ENCODE peak calls at places on chromosomes 13 and 19, in ten cellular contexts. One of them, this sample, is unnamed.
A peak's percentile ranks its signal among the peaks of the same experiment; 100 is the strongest.

GRCh38 chr13:96662036-96662435 is 332.2 kb downstream of the OXGR1 start:
- DNase-seq in osteoblast: no peak
- DNase-seq in fibroblast of lung: no peak
- DNase-seq in IMR-90: no peak
- DNase-seq in AG04450: no peak
- DNase-seq in cardiac fibroblast: peak; percentile 74
- DNase-seq in foreskin fibroblast: no peak
- DNase-seq in ascending aorta: no peak
- DNase-seq in heart right ventricle: no peak
- DNase-seq in hepatocyte: no peak
- DNase-seq in this sample: no peak

GRCh38 chr19:46975918-46976782 is 43.5 kb upstream of the NPAS1 start:
- DNase-seq in ascending aorta: peak; percentile 90
- DNase-seq in hepatocyte: peak; percentile 76
- DNase-seq in foreskin fibroblast: peak; percentile 98
- DNase-seq in osteoblast: peak; percentile 96
- DNase-seq in cardiac fibroblast: peak; percentile 96
- DNase-seq in IMR-90: peak; percentile 93
- DNase-seq in AG04450: peak; percentile 73
- DNase-seq in fibroblast of lung: peak; percentile 100
- DNase-seq in heart right ventricle: peak; percentile 90
- DNase-seq in this sample: peak; percentile 93

GRCh38 chr13:24747248-24748151 is 16.5 kb upstream of the RNF17 start:
- DNase-seq in foreskin fibroblast: no peak
- DNase-seq in AG04450: no peak
- DNase-seq in IMR-90: no peak
- DNase-seq in ascending aorta: no peak
- DNase-seq in osteoblast: no peak
- DNase-seq in heart right ventricle: no peak
- DNase-seq in cardiac fibroblast: peak; percentile 23
- DNase-seq in hepatocyte: peak; percentile 40
- DNase-seq in fibroblast of lung: peak; percentile 15
- DNase-seq in this sample: peak; percentile 16

GRCh38 chr19:42269518-42270345 is 680 bp downstream of the CIC start:
- DNase-seq in AG04450: no peak
- DNase-seq in cardiac fibroblast: peak; percentile 20
- DNase-seq in IMR-90: no peak
- DNase-seq in fibroblast of lung: no peak
- DNase-seq in ascending aorta: no peak
- DNase-seq in foreskin fibroblast: no peak
- DNase-seq in heart right ventricle: no peak
- DNase-seq in osteoblast: no peak
- DNase-seq in hepatocyte: no peak
- DNase-seq in this sample: no peak

GRCh38 chr19:22332924-22333323 is 46.7 kb downstream of the ZNF729 start:
- DNase-seq in osteoblast: no peak
- DNase-seq in ascending aorta: no peak
- DNase-seq in fibroblast of lung: peak; percentile 9
- DNase-seq in hepatocyte: no peak
- DNase-seq in heart right ventricle: no peak
- DNase-seq in IMR-90: no peak
- DNase-seq in foreskin fibroblast: no peak
- DNase-seq in AG04450: no peak
- DNase-seq in cardiac fibroblast: peak; percentile 14
- DNase-seq in this sample: no peak

GRCh38 chr13:32538234-32538620 is 368 bp downstream of the N4BP2L2 start:
- DNase-seq in IMR-90: peak; percentile 62
- DNase-seq in AG04450: no peak
- DNase-seq in cardiac fibroblast: peak; percentile 53
- DNase-seq in ascending aorta: no peak
- DNase-seq in hepatocyte: peak; percentile 54
- DNase-seq in heart right ventricle: peak; percentile 44
- DNase-seq in fibroblast of lung: peak; percentile 50
- DNase-seq in osteoblast: no peak
- DNase-seq in foreskin fibroblast: peak; percentile 15
- DNase-seq in this sample: peak; percentile 84

GRCh38 chr19:1566392-1567115 is 1.6 kb downstream of the MEX3D start:
- DNase-seq in hepatocyte: peak; percentile 88
- DNase-seq in foreskin fibroblast: peak; percentile 78
- DNase-seq in cardiac fibroblast: peak; percentile 84
- DNase-seq in IMR-90: peak; percentile 77
- DNase-seq in osteoblast: peak; percentile 100
- DNase-seq in AG04450: peak; percentile 49
- DNase-seq in fibroblast of lung: peak; percentile 87
- DNase-seq in heart right ventricle: peak; percentile 74
- DNase-seq in ascending aorta: no peak
- DNase-seq in this sample: peak; percentile 78

GRCh38 chr13:36913463-36913862 is 6.6 kb downstream of the SMAD9 start:
- DNase-seq in fibroblast of lung: no peak
- DNase-seq in IMR-90: no peak
- DNase-seq in foreskin fibroblast: no peak
- DNase-seq in heart right ventricle: no peak
- DNase-seq in osteoblast: no peak
- DNase-seq in hepatocyte: no peak
- DNase-seq in ascending aorta: no peak
- DNase-seq in cardiac fibroblast: no peak
- DNase-seq in AG04450: no peak
- DNase-seq in this sample: no peak

GRCh38 chr13:29924482-29924884 is 74.1 kb upstream of the UBL3 start:
- DNase-seq in hepatocyte: peak; percentile 36
- DNase-seq in AG04450: no peak
- DNase-seq in ascending aorta: no peak
- DNase-seq in cardiac fibroblast: peak; percentile 69
- DNase-seq in IMR-90: peak; percentile 86
- DNase-seq in heart right ventricle: no peak
- DNase-seq in fibroblast of lung: peak; percentile 89
- DNase-seq in foreskin fibroblast: peak; percentile 66
- DNase-seq in osteoblast: peak; percentile 82
- DNase-seq in this sample: peak; percentile 63

GRCh38 chr19:55259540-55260210 is 858 bp upstream of the PPP6R1 start:
- DNase-seq in heart right ventricle: no peak
- DNase-seq in cardiac fibroblast: no peak
- DNase-seq in foreskin fibroblast: no peak
- DNase-seq in IMR-90: no peak
- DNase-seq in fibroblast of lung: no peak
- DNase-seq in osteoblast: no peak
- DNase-seq in hepatocyte: peak; percentile 43
- DNase-seq in ascending aorta: no peak
- DNase-seq in AG04450: no peak
- DNase-seq in this sample: no peak

GRCh38 chr13:61029064-61029463 is 386.6 kb downstream of the PCDH20 start:
- DNase-seq in foreskin fibroblast: no peak
- DNase-seq in ascending aorta: no peak
- DNase-seq in cardiac fibroblast: no peak
- DNase-seq in hepatocyte: no peak
- DNase-seq in AG04450: no peak
- DNase-seq in heart right ventricle: no peak
- DNase-seq in osteoblast: no peak
- DNase-seq in fibroblast of lung: no peak
- DNase-seq in IMR-90: no peak
- DNase-seq in this sample: no peak

GRCh38 chr13:112973577-112973951 is 4.5 kb downstream of the MCF2L start:
- DNase-seq in ascending aorta: no peak
- DNase-seq in foreskin fibroblast: no peak
- DNase-seq in fibroblast of lung: no peak
- DNase-seq in osteoblast: no peak
- DNase-seq in heart right ventricle: no peak
- DNase-seq in AG04450: no peak
- DNase-seq in IMR-90: no peak
- DNase-seq in hepatocyte: no peak
- DNase-seq in cardiac fibroblast: no peak
- DNase-seq in this sample: no peak

GRCh38 chr19:10915511-10916091 is 12.8 kb downstream of the YIPF2 start:
- DNase-seq in foreskin fibroblast: peak; percentile 98
- DNase-seq in IMR-90: peak; percentile 86
- DNase-seq in osteoblast: peak; percentile 99
- DNase-seq in AG04450: peak; percentile 59
- DNase-seq in heart right ventricle: no peak
- DNase-seq in hepatocyte: peak; percentile 63
- DNase-seq in fibroblast of lung: peak; percentile 81
- DNase-seq in ascending aorta: no peak
- DNase-seq in cardiac fibroblast: peak; percentile 87
- DNase-seq in this sample: peak; percentile 95

DNA sequence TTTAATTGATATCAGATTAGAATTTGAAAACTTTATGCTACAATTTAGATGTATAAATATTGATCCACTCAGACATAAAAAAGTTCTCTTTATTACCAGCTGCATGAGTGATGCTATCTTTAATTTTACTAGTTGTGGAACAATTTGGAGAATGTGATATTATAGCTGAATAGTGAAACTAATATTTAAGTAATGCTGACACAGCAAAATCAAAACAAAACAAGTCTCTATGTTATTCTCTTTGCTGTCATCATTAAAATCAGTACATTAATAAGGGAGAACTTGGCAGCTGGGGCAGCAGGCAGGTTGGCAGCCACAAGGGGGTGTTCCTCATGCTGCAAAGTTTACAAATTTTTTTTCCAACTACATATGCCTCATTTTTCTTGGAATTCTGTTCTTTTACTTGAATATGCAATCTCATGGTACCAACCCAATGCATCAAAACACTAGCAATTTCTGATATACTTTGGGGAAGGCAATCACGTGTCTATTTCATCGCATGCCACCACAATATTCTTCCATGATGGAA is 585.3 kb downstream of the FGF9 start:
- DNase-seq in cardiac fibroblast: no peak
- DNase-seq in osteoblast: no peak
- DNase-seq in fibroblast of lung: no peak
- DNase-seq in heart right ventricle: no peak
- DNase-seq in AG04450: no peak
- DNase-seq in ascending aorta: no peak
- DNase-seq in foreskin fibroblast: no peak
- DNase-seq in IMR-90: no peak
- DNase-seq in hepatocyte: no peak
- DNase-seq in this sample: no peak
- TF ChIP-seq CTCF in cardiac fibroblast: no peak
- TF ChIP-seq CTCF in osteoblast: no peak
- TF ChIP-seq CTCF in fibroblast of lung: no peak
- TF ChIP-seq CTCF in heart right ventricle: peak; percentile 24
- TF ChIP-seq CTCF in AG04450: no peak
- TF ChIP-seq CTCF in ascending aorta: no peak
- TF ChIP-seq CTCF in foreskin fibroblast: no peak
- TF ChIP-seq CTCF in IMR-90: no peak
- TF ChIP-seq CTCF in hepatocyte: peak; percentile 14
- TF ChIP-seq CTCF in this sample: peak; percentile 31

GRCh38 chr19:6133231-6133630 is 2.2 kb upstream of the ACSBG2 start:
- DNase-seq in cardiac fibroblast: no peak
- DNase-seq in AG04450: no peak
- DNase-seq in ascending aorta: no peak
- DNase-seq in hepatocyte: no peak
- DNase-seq in osteoblast: no peak
- DNase-seq in IMR-90: no peak
- DNase-seq in heart right ventricle: no peak
- DNase-seq in foreskin fibroblast: no peak
- DNase-seq in fibroblast of lung: no peak
- DNase-seq in this sample: no peak

GRCh38 chr19:6127716-6128335 is 7.6 kb upstream of the ACSBG2 start:
- DNase-seq in cardiac fibroblast: peak; percentile 52
- DNase-seq in ascending aorta: no peak
- DNase-seq in heart right ventricle: no peak
- DNase-seq in osteoblast: no peak
- DNase-seq in fibroblast of lung: no peak
- DNase-seq in IMR-90: peak; percentile 43
- DNase-seq in hepatocyte: no peak
- DNase-seq in AG04450: no peak
- DNase-seq in foreskin fibroblast: peak; percentile 65
- DNase-seq in this sample: no peak

GRCh38 chr19:6138066-6138465 is 2.6 kb downstream of the ACSBG2 start:
- DNase-seq in osteoblast: no peak
- DNase-seq in foreskin fibroblast: peak; percentile 7
- DNase-seq in fibroblast of lung: no peak
- DNase-seq in AG04450: no peak
- DNase-seq in ascending aorta: no peak
- DNase-seq in IMR-90: no peak
- DNase-seq in heart right ventricle: no peak
- DNase-seq in cardiac fibroblast: no peak
- DNase-seq in hepatocyte: peak; percentile 24
- DNase-seq in this sample: peak; percentile 28

GRCh38 chr19:6135367-6135766 is at the start of gene ACSBG2:
- DNase-seq in IMR-90: no peak
- DNase-seq in foreskin fibroblast: no peak
- DNase-seq in osteoblast: no peak
- DNase-seq in cardiac fibroblast: no peak
- DNase-seq in hepatocyte: no peak
- DNase-seq in AG04450: no peak
- DNase-seq in heart right ventricle: no peak
- DNase-seq in ascending aorta: no peak
- DNase-seq in fibroblast of lung: no peak
- DNase-seq in this sample: no peak

GRCh38 chr19:6132482-6132881 is 3.0 kb upstream of the ACSBG2 start:
- DNase-seq in osteoblast: no peak
- DNase-seq in fibroblast of lung: no peak
- DNase-seq in cardiac fibroblast: no peak
- DNase-seq in AG04450: no peak
- DNase-seq in heart right ventricle: no peak
- DNase-seq in hepatocyte: no peak
- DNase-seq in ascending aorta: no peak
- DNase-seq in foreskin fibroblast: no peak
- DNase-seq in IMR-90: no peak
- DNase-seq in this sample: no peak
- H3K4me3 ChIP-seq in osteoblast: no peak overlapping the region
- H3K4me3 ChIP-seq in fibroblast of lung: no peak overlapping the region
- H3K4me3 ChIP-seq in cardiac fibroblast: no peak overlapping the region
- H3K4me3 ChIP-seq in AG04450: no peak overlapping the region
- H3K4me3 ChIP-seq in heart right ventricle: no peak overlapping the region
- H3K4me3 ChIP-seq in hepatocyte: no peak overlapping the region
- H3K4me3 ChIP-seq in ascending aorta: no peak overlapping the region
- H3K4me3 ChIP-seq in foreskin fibroblast: no peak overlapping the region
- H3K4me3 ChIP-seq in IMR-90: no peak overlapping the region
- H3K4me3 ChIP-seq in this sample: no peak overlapping the region

GRCh38 chr13:110388141-110388943 is 81.3 kb downstream of the COL4A2 start:
- DNase-seq in heart right ventricle: peak; percentile 72
- DNase-seq in IMR-90: peak; percentile 83
- DNase-seq in osteoblast: peak; percentile 77
- DNase-seq in fibroblast of lung: peak; percentile 87
- DNase-seq in AG04450: no peak
- DNase-seq in hepatocyte: peak; percentile 43
- DNase-seq in ascending aorta: peak; percentile 65
- DNase-seq in cardiac fibroblast: peak; percentile 93
- DNase-seq in foreskin fibroblast: no peak
- DNase-seq in this sample: peak; percentile 97
- TF ChIP-seq CTCF in heart right ventricle: no peak
- TF ChIP-seq CTCF in IMR-90: no peak
- TF ChIP-seq CTCF in osteoblast: no peak
- TF ChIP-seq CTCF in fibroblast of lung: no peak
- TF ChIP-seq CTCF in AG04450: no peak
- TF ChIP-seq CTCF in hepatocyte: no peak
- TF ChIP-seq CTCF in ascending aorta: no peak
- TF ChIP-seq CTCF in cardiac fibroblast: no peak
- TF ChIP-seq CTCF in foreskin fibroblast: no peak
- TF ChIP-seq CTCF in this sample: peak; percentile 2

GRCh38 chr19:53311044-53311443 is 22.5 kb upstream of the ZNF845 start:
- DNase-seq in foreskin fibroblast: no peak
- DNase-seq in ascending aorta: no peak
- DNase-seq in IMR-90: no peak
- DNase-seq in heart right ventricle: no peak
- DNase-seq in AG04450: no peak
- DNase-seq in fibroblast of lung: no peak
- DNase-seq in cardiac fibroblast: no peak
- DNase-seq in hepatocyte: no peak
- DNase-seq in osteoblast: no peak
- DNase-seq in this sample: no peak

GRCh38 chr19:53311897-53312296 is 21.7 kb upstream of the ZNF845 start:
- DNase-seq in ascending aorta: no peak
- DNase-seq in IMR-90: no peak
- DNase-seq in osteoblast: no peak
- DNase-seq in fibroblast of lung: no peak
- DNase-seq in foreskin fibroblast: no peak
- DNase-seq in cardiac fibroblast: no peak
- DNase-seq in hepatocyte: no peak
- DNase-seq in heart right ventricle: no peak
- DNase-seq in AG04450: no peak
- DNase-seq in this sample: no peak

GRCh38 chr19:53308339-53308811 is 25.2 kb upstream of the ZNF845 start:
- DNase-seq in cardiac fibroblast: peak; percentile 38
- DNase-seq in heart right ventricle: no peak
- DNase-seq in foreskin fibroblast: peak; percentile 9
- DNase-seq in hepatocyte: peak; percentile 55
- DNase-seq in fibroblast of lung: no peak
- DNase-seq in osteoblast: peak; percentile 69
- DNase-seq in AG04450: no peak
- DNase-seq in IMR-90: no peak
- DNase-seq in ascending aorta: no peak
- DNase-seq in this sample: peak; percentile 19
- H3K4me3 ChIP-seq in cardiac fibroblast: no peak overlapping the region
- H3K4me3 ChIP-seq in heart right ventricle: no peak overlapping the region
- H3K4me3 ChIP-seq in foreskin fibroblast: no peak overlapping the region
- H3K4me3 ChIP-seq in hepatocyte: no peak overlapping the region
- H3K4me3 ChIP-seq in fibroblast of lung: no peak overlapping the region
- H3K4me3 ChIP-seq in osteoblast: peak overlapping the region; percentile 13
- H3K4me3 ChIP-seq in AG04450: no peak overlapping the region
- H3K4me3 ChIP-seq in IMR-90: peak overlapping the region; percentile 38
- H3K4me3 ChIP-seq in ascending aorta: no peak overlapping the region
- H3K4me3 ChIP-seq in this sample: no peak overlapping the region